ENCODE peak calls at places on chromosomes 12 and 14, in four cellular contexts. S is IMR-90, K is mesenchymal stem cell, X is neuronal stem cell. F is an unnamed sample.
A peak's percentile ranks its signal among the peaks of the same experiment; 100 is the strongest.

GRCh38 chr14:72558721-72559120 is 335.2 kb downstream of the DPF3 start:
- DNase-seq in S (peak; percentile 56), K (no peak), X (no peak), F (no peak)

GRCh38 chr14:82905762-82906161 is 1372.1 kb upstream of the SEL1L start:
- DNase-seq in S (no peak), K (no peak), X (no peak), F (no peak)

GRCh38 chr12:89353188-89353822 is 1.0 kb upstream of the DUSP6 start:
- DNase-seq in S (peak; percentile 62), K (peak; percentile 79), X (peak; percentile 73), F (peak; percentile 90)

GRCh38 chr12:25283006-25283405 is 32.3 kb upstream of the KRAS start:
- DNase-seq in S (peak; percentile 37), K (peak; percentile 17), X (no peak), F (no peak)

GRCh38 chr12:19338405-19338804 is 100.9 kb upstream of the AEBP2 start:
- DNase-seq in S (peak; percentile 10), K (peak; percentile 16), X (no peak), F (no peak)

GRCh38 chr14:55929136-55929535 is 189.1 kb upstream of the PELI2 start:
- DNase-seq in S (no peak), K (no peak), X (no peak), F (no peak)

GRCh38 chr12:71552728-71553501 is 110.7 kb downstream of the ZFC3H1 start:
- DNase-seq in S (no peak), K (no peak), X (no peak), F (no peak)

GRCh38 chr12:41188058-41188840 is at the start of gene PDZRN4:
- DNase-seq in S (no peak), K (peak; percentile 9), X (peak; percentile 33), F (peak; percentile 67)

GRCh38 chr12:989751-990278 is 1.2 kb upstream of the ERC1 start:
- DNase-seq in S (peak; percentile 81), K (peak; percentile 86), X (peak; percentile 21), F (no peak)

GRCh38 chr14:89085154-89086059 is 261.0 kb downstream of the TTC8 start:
- DNase-seq in S (no peak), K (peak; percentile 8), X (no peak), F (no peak)

GRCh38 chr14:102182901-102183619 is 43.4 kb downstream of the WDR20 start:
- DNase-seq in S (no peak), K (no peak), X (no peak), F (no peak)

GRCh38 chr12:133129368-133130037 is 571 bp downstream of the ZNF891 start:
- DNase-seq in S (peak; percentile 15), K (no peak), X (no peak), F (no peak)

GRCh38 chr14:72962829-72963312 is 36.6 kb downstream of the DCAF4 start:
- DNase-seq in S (peak; percentile 95), K (peak; percentile 71), X (peak; percentile 11), F (peak; percentile 70)

GRCh38 chr12:69834566-69834965 is 9.5 kb downstream of the MYRFL start:
- DNase-seq in S (no peak), K (no peak), X (no peak), F (no peak)

GRCh38 chr14:68470361-68470760 is 322.5 kb downstream of the ZFP36L1 start:
- DNase-seq in S (no peak), K (no peak), X (no peak), F (no peak)

GRCh38 chr14:31414190-31414833 is 6.0 kb downstream of the HEATR5A start:
- DNase-seq in S (peak; percentile 30), K (peak; percentile 19), X (no peak), F (no peak)

GRCh38 chr12:48189331-48190125 is 6.1 kb downstream of the CCDC184 start:
- DNase-seq in S (peak; percentile 67), K (peak; percentile 78), X (peak; percentile 80), F (peak; percentile 74)

GRCh38 chr12:116881325-116881866 is at the start of gene HRK:
- DNase-seq in S (no peak), K (no peak), X (no peak), F (peak; percentile 74)

GRCh38 chr12:63319386-63319785 is 168.4 kb upstream of the AVPR1A start:
- DNase-seq in S (no peak), K (no peak), X (no peak), F (no peak)

GRCh38 chr14:74500417-74501134 is 7.0 kb downstream of the ISCA2 start:
- DNase-seq in S (no peak), K (no peak), X (peak; percentile 54), F (peak; percentile 86)

GRCh38 chr14:55968741-55969140 is 149.5 kb upstream of the PELI2 start:
- DNase-seq in S (no peak), K (no peak), X (no peak), F (no peak)

GRCh38 chr14:93103392-93104080 is 12.2 kb downstream of the ITPK1 start:
- DNase-seq in S (no peak), K (peak; percentile 15), X (no peak), F (no peak)

GRCh38 chr12:88108021-88108420 is 33.9 kb downstream of the CEP290 start:
- DNase-seq in S (peak; percentile 28), K (no peak), X (no peak), F (no peak)

GRCh38 chr12:132955094-132955932 is 793 bp downstream of the ZNF605 start:
- DNase-seq in S (peak; percentile 67), K (peak; percentile 81), X (peak; percentile 33), F (peak; percentile 51)

GRCh38 chr12:119177724-119178380 is 879 bp upstream of the HSPB8 start:
- DNase-seq in S (no peak), K (no peak), X (no peak), F (peak; percentile 52)

GRCh38 chr12:119176267-119177055 is 2.3 kb upstream of the HSPB8 start:
- DNase-seq in S (peak; percentile 95), K (peak; percentile 95), X (no peak), F (peak; percentile 64)

GRCh38 chr12:119177056-119177325 is 1.7 kb upstream of the HSPB8 start:
- DNase-seq in S (no peak), K (no peak), X (no peak), F (no peak)

GRCh38 chr12:119171691-119172090 is 7.0 kb upstream of the HSPB8 start:
- DNase-seq in S (no peak), K (no peak), X (no peak), F (no peak)

GRCh38 chr12:119175115-119175514 is 3.6 kb upstream of the HSPB8 start:
- DNase-seq in S (no peak), K (no peak), X (no peak), F (no peak)
- H2AK5ac ChIP-seq in S (no peak overlapping the region), K (no peak overlapping the region), X (no peak overlapping the region), F (no peak overlapping the region)

GRCh38 chr12:73833746-73834145 is 703.9 kb upstream of the ATXN7L3B start:
- DNase-seq in S (no peak), K (no peak), X (no peak), F (no peak)
- H3K4me2 ChIP-seq in S (no peak overlapping the region), K (no peak overlapping the region), X (no peak overlapping the region), F (no peak overlapping the region)

DNA sequence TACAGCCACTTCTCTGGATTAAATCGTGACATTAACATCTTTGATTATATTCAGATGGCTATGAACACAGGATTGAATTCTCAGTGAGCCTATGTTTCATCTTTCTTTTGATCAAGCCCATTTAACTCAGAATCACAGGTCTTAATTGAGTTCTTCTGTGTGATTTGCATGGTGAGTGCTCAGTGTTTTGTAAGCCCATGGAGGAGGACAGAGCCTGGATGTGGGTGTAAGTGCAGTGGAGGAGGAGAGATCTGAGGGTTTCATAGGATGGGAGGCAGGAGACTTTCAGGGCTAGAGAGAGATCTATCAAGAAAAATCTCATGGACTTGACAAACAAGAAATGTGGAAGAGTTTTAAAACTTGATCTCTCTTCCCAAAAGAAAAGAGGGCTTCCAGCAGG is 5.3 kb upstream of the TESPA1 start:
- DNase-seq in S (no peak), K (no peak), X (no peak), F (no peak)
- H2AK5ac ChIP-seq in S (no peak overlapping the region), K (no peak overlapping the region), X (no peak overlapping the region), F (no peak overlapping the region)

GRCh38 chr12:49777800-49778748 is 36.7 kb downstream of the TMBIM6 start:
- DNase-seq in S (peak; percentile 16), K (peak; percentile 44), X (peak; percentile 30), F (peak; percentile 93)
- H3K4me2 ChIP-seq in S (no peak overlapping the region), K (no peak overlapping the region), X (no peak overlapping the region), F (no peak overlapping the region)

GRCh38 chr14:61113561-61113960 is 132.5 kb downstream of the SLC38A6 start:
- DNase-seq in S (no peak), K (no peak), X (no peak), F (no peak)

GRCh38 chr14:61111145-61112130 is 130.4 kb downstream of the SLC38A6 start:
- DNase-seq in S (no peak), K (no peak), X (no peak), F (peak; percentile 24)

GRCh38 chr14:61110683-61111082 is 129.6 kb downstream of the SLC38A6 start:
- DNase-seq in S (no peak), K (no peak), X (no peak), F (peak; percentile 12)

GRCh38 chr14:61109288-61109687 is 128.2 kb downstream of the SLC38A6 start:
- DNase-seq in S (no peak), K (no peak), X (no peak), F (peak; percentile 18)

GRCh38 chr14:61112506-61112905 is 131.5 kb downstream of the SLC38A6 start:
- DNase-seq in S (no peak), K (no peak), X (no peak), F (no peak)
- H2AK5ac ChIP-seq in S (no peak overlapping the region), K (peak overlapping the region; percentile 2), X (peak overlapping the region; percentile 35), F (no peak overlapping the region)

GRCh38 chr12:98371419-98371818 is 144.0 kb upstream of the TMPO start:
- DNase-seq in S (no peak), K (peak; percentile 11), X (no peak), F (no peak)
- H3K4me2 ChIP-seq in S (no peak overlapping the region), K (no peak overlapping the region), X (no peak overlapping the region), F (no peak overlapping the region)

GRCh38 chr14:101116065-101116464 is 212.5 kb upstream of the RTL1 start:
- DNase-seq in S (no peak), K (no peak), X (no peak), F (no peak)
- H2AK5ac ChIP-seq in S (no peak overlapping the region), K (no peak overlapping the region), X (no peak overlapping the region), F (no peak overlapping the region)

DNA sequence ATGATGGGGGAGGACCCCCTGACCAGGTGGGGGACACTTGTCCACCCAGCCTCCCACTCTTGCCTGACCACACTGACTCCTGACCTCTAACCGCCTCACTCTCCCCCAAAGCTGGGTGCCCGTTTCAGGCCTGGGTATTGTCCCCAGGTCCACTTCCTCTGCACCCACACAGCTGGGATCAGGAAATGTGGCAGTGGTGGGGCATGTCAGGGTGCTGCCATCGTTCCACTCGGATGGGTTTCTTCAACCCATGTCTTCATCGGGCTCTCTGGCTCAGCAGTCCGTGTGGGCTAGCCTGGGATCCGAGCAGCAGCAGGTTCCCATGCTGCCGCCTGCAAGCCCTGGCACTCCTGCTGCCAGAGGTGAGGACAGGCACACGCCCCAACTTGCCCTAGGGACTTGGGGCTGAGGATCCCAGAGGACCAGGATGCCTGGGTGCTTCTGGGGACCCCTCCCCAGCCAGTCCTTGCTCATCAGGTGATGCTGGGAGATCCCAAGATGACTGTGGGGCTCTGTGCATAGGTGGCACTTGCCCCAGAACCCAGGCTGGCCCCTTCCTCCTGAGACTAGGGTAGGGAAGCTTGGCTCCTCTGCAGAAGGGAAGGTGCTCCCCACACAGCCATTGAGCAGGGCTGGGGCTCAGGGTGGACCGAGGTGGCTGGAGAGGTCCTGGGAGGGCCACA is 2.9 kb upstream of the CLBA1 start:
- DNase-seq in S (no peak), K (no peak), X (no peak), F (no peak)
- H3K4me2 ChIP-seq in S (no peak overlapping the region), K (no peak overlapping the region), X (no peak overlapping the region), F (no peak overlapping the region)

F was measured in H9.